ENCODE peak calls at places on chromosomes 5 and 9, in five cellular contexts. O, P, S, G and V are unnamed samples.

GRCh38 chr5:142506756-142507155 is 179.1 kb downstream of the FGF1 start:
- DNase-seq in O (no peak), P (no peak), S (no peak), G (no peak), V (no peak)

GRCh38 chr5:146947181-146947941 is 68.8 kb upstream of the PPP2R2B start:
- DNase-seq in O (no peak), P (no peak), S (peak; percentile 37), G (no peak), V (no peak)

GRCh38 chr5:114010362-114010761 is 351.5 kb upstream of the KCNN2 start:
- DNase-seq in O (no peak), P (peak; percentile 58), S (peak; percentile 4), G (peak; percentile 29), V (no peak)

GRCh38 chr9:129694265-129694664 is 28.8 kb downstream of the PRRX2 start:
- DNase-seq in O (no peak), P (no peak), S (no peak), G (no peak), V (no peak)

GRCh38 chr5:52692039-52692438 is 95.7 kb upstream of the ITGA1 start:
- DNase-seq in O (no peak), P (peak; percentile 59), S (no peak), G (peak; percentile 34), V (no peak)

GRCh38 chr5:68548959-68549676 is 333.6 kb downstream of the PIK3R1 start:
- DNase-seq in O (no peak), P (peak; percentile 79), S (peak; percentile 51), G (peak; percentile 76), V (no peak)

GRCh38 chr5:96657068-96657467 is 5.1 kb upstream of the CAST start:
- DNase-seq in O (no peak), P (peak; percentile 96), S (peak; percentile 58), G (peak; percentile 55), V (no peak)

GRCh38 chr5:15010936-15011335 is 139.4 kb upstream of the ANKH start:
- DNase-seq in O (no peak), P (no peak), S (no peak), G (no peak), V (no peak)

GRCh38 chr9:99828054-99828416 is 6.3 kb downstream of the NR4A3 start:
- DNase-seq in O (no peak), P (no peak), S (no peak), G (no peak), V (no peak)

GRCh38 chr9:131423171-131423581 is 29.3 kb downstream of the PRRC2B start:
- DNase-seq in O (peak; percentile 79), P (peak; percentile 89), S (peak; percentile 78), G (peak; percentile 71), V (no peak)

GRCh38 chr5:142769251-142769792 is 855 bp upstream of the ARHGAP26 start:
- DNase-seq in O (no peak), P (no peak), S (peak; percentile 67), G (no peak), V (no peak)

GRCh38 chr5:63011158-63011557 is 432.5 kb downstream of the LRRC70 start:
- DNase-seq in O (no peak), P (no peak), S (no peak), G (no peak), V (no peak)

GRCh38 chr9:129610473-129611301 is 10.2 kb downstream of the C9orf50 start:
- DNase-seq in O (peak; percentile 89), P (peak; percentile 75), S (peak; percentile 91), G (no peak), V (peak; percentile 78)

GRCh38 chr5:174736351-174736721 is 12.0 kb downstream of the MSX2 start:
- DNase-seq in O (no peak), P (peak; percentile 24), S (peak; percentile 61), G (peak; percentile 39), V (no peak)

GRCh38 chr9:75918909-75919308 is 28.4 kb downstream of the PCSK5 start:
- DNase-seq in O (no peak), P (no peak), S (no peak), G (no peak), V (no peak)

GRCh38 chr9:81814794-81815464 is 113.3 kb upstream of the SPATA31D4 start:
- DNase-seq in O (no peak), P (no peak), S (no peak), G (no peak), V (no peak)

GRCh38 chr5:107704686-107705389 is 34.1 kb upstream of the EFNA5 start:
- DNase-seq in O (no peak), P (peak; percentile 16), S (no peak), G (no peak), V (no peak)

GRCh38 chr5:172806897-172807672 is 27.0 kb upstream of the ERGIC1 start:
- DNase-seq in O (no peak), P (peak; percentile 87), S (peak; percentile 93), G (peak; percentile 53), V (peak; percentile 41)

GRCh38 chr5:6350277-6351090 is 27.9 kb downstream of the MED10 start:
- DNase-seq in O (no peak), P (no peak), S (no peak), G (no peak), V (no peak)

GRCh38 chr9:70385423-70385822 is 29.0 kb downstream of the KLF9 start:
- DNase-seq in O (no peak), P (no peak), S (no peak), G (no peak), V (no peak)

GRCh38 chr5:60803712-60804111 is 40.4 kb downstream of the ELOVL7 start:
- DNase-seq in O (no peak), P (no peak), S (no peak), G (no peak), V (no peak)

GRCh38 chr5:152412129-152412528 is 7.0 kb upstream of the NMUR2 start:
- DNase-seq in O (no peak), P (no peak), S (no peak), G (no peak), V (no peak)

GRCh38 chr5:84393969-84394368 is 9.3 kb upstream of the EDIL3 start:
- DNase-seq in O (no peak), P (peak; percentile 91), S (no peak), G (no peak), V (no peak)

GRCh38 chr5:16931334-16932110 is 4.6 kb downstream of the MYO10 start:
- DNase-seq in O (no peak), P (peak; percentile 41), S (no peak), G (no peak), V (no peak)

GRCh38 chr5:175059687-175060194 is 335.4 kb downstream of the MSX2 start:
- DNase-seq in O (no peak), P (peak; percentile 80), S (peak; percentile 62), G (peak; percentile 13), V (peak; percentile 11)

GRCh38 chr9:133519693-133520092 is 5.1 kb downstream of the MYMK start:
- DNase-seq in O (no peak), P (no peak), S (no peak), G (no peak), V (no peak)

GRCh38 chr5:135138116-135138850 is 104.3 kb upstream of the PITX1 start:
- DNase-seq in O (peak; percentile 38), P (no peak), S (peak; percentile 53), G (no peak), V (no peak)

GRCh38 chr9:15401266-15401665 is 21.4 kb upstream of the SNAPC3 start:
- DNase-seq in O (no peak), P (peak; percentile 49), S (no peak), G (no peak), V (no peak)

GRCh38 chr9:134278974-134279640 is 47.1 kb upstream of the RXRA start:
- DNase-seq in O (no peak), P (no peak), S (no peak), G (no peak), V (no peak)

GRCh38 chr5:167160388-167160787 is 1131.1 kb upstream of the WWC1 start:
- DNase-seq in O (no peak), P (no peak), S (no peak), G (no peak), V (no peak)

GRCh38 chr5:163463063-163463435 is 2.6 kb downstream of the HMMR start:
- DNase-seq in O (no peak), P (no peak), S (no peak), G (no peak), V (no peak)

GRCh38 chr5:163458778-163459405 is 1.0 kb downstream of the NUDCD2 start:
- DNase-seq in O (no peak), P (no peak), S (no peak), G (no peak), V (no peak)

GRCh38 chr5:163460562-163461176 is at the start of gene HMMR:
- DNase-seq in O (no peak), P (no peak), S (peak; percentile 63), G (no peak), V (peak; percentile 22)

GRCh38 chr5:163459465-163459887 is 426 bp downstream of the NUDCD2 start:
- DNase-seq in O (no peak), P (no peak), S (no peak), G (no peak), V (no peak)

GRCh38 chr5:163459888-163460561 is at the start of gene NUDCD2:
- DNase-seq in O (peak; percentile 98), P (peak; percentile 98), S (peak; percentile 97), G (peak; percentile 98), V (peak; percentile 91)
- TF ChIP-seq CTCF in O (no peak), P (peak; percentile 44), S (peak; percentile 36), G (peak; percentile 35), V (peak; percentile 34)

GRCh38 chr9:91198405-91198804 is 163.3 kb downstream of the AUH start:
- DNase-seq in O (no peak), P (no peak), S (no peak), G (no peak), V (no peak)

GRCh38 chr9:91197232-91198181 is 164.2 kb downstream of the AUH start:
- DNase-seq in O (no peak), P (peak; percentile 81), S (peak; percentile 90), G (peak; percentile 94), V (no peak)

GRCh38 chr9:91200692-91201336 is 160.9 kb downstream of the AUH start:
- DNase-seq in O (no peak), P (no peak), S (no peak), G (no peak), V (no peak)

GRCh38 chr9:91202757-91203283 is 158.9 kb downstream of the AUH start:
- DNase-seq in O (no peak), P (no peak), S (no peak), G (no peak), V (no peak)

GRCh38 chr9:91199739-91200497 is 161.8 kb downstream of the AUH start:
- DNase-seq in O (no peak), P (no peak), S (no peak), G (no peak), V (no peak)
- TF ChIP-seq CTCF in O (no peak), P (no peak), S (no peak), G (no peak), V (no peak)

GRCh38 chr5:156934450-156935211 is 28.4 kb downstream of the TIMD4 start:
- DNase-seq in O (no peak), P (no peak), S (peak; percentile 38), G (no peak), V (no peak)
- TF ChIP-seq CTCF in O (peak; percentile 16), P (no peak), S (peak; percentile 51), G (no peak), V (peak; percentile 75)

GRCh38 chr5:126811515-126812198 is 34.7 kb downstream of the LMNB1 start:
- DNase-seq in O (no peak), P (peak; percentile 71), S (no peak), G (no peak), V (no peak)

GRCh38 chr5:126814721-126815404 is 37.9 kb downstream of the LMNB1 start:
- DNase-seq in O (no peak), P (peak; percentile 42), S (no peak), G (no peak), V (no peak)

GRCh38 chr5:126812199-126812570 is 35.2 kb downstream of the LMNB1 start:
- DNase-seq in O (no peak), P (no peak), S (no peak), G (no peak), V (no peak)

GRCh38 chr5:126819253-126819652 is 42.3 kb downstream of the LMNB1 start:
- DNase-seq in O (no peak), P (no peak), S (no peak), G (no peak), V (no peak)

GRCh38 chr5:126816649-126817048 is 39.7 kb downstream of the LMNB1 start:
- DNase-seq in O (no peak), P (no peak), S (no peak), G (no peak), V (no peak)
- TF ChIP-seq CTCF in O (no peak), P (no peak), S (no peak), G (no peak), V (no peak)